ENCODE peak calls at places on chromosomes 5 and 9, in five cellular contexts. S is endothelial cell of umbilical vein, V is neural progenitor cell, I is astrocyte, E is mammary epithelial cell. H is an unnamed sample.
A peak's percentile ranks its signal among the peaks of the same experiment; 100 is the strongest.

GRCh38 chr9:70499621-70500020 is 85.2 kb upstream of the KLF9 start:
- DNase-seq in V (no peak), E (no peak), S (no peak), I (no peak), H (no peak)

GRCh38 chr5:6395102-6395445 is 16.7 kb upstream of the MED10 start:
- DNase-seq in I (no peak), E (no peak), S (no peak), V (no peak), H (no peak)

GRCh38 chr5:159310492-159310891 is 19.8 kb downstream of the IL12B start:
- DNase-seq in E (peak; percentile 31), S (no peak), I (peak; percentile 36), V (peak; percentile 72), H (no peak)

GRCh38 chr9:70066418-70066817 is 22.8 kb downstream of the MAMDC2 start:
- DNase-seq in I (no peak), V (no peak), E (no peak), S (no peak), H (no peak)

GRCh38 chr5:134555223-134555790 is 29.8 kb downstream of the JADE2 start:
- DNase-seq in E (no peak), V (no peak), S (peak; percentile 43), I (no peak), H (no peak)

GRCh38 chr5:55062039-55062779 is 38.2 kb downstream of the GZMK start:
- DNase-seq in S (no peak), V (no peak), E (no peak), I (no peak), H (no peak)

GRCh38 chr9:124782661-124783574 is 6.0 kb downstream of the OLFML2A start:
- DNase-seq in S (no peak), V (no peak), I (no peak), E (no peak), H (no peak)

GRCh38 chr9:98374385-98375051 is 119.1 kb upstream of the TBC1D2 start:
- DNase-seq in I (peak; percentile 92), E (peak; percentile 75), V (no peak), S (peak; percentile 45), H (peak; percentile 28)

GRCh38 chr5:39148983-39149534 is 70.3 kb downstream of the FYB1 start:
- DNase-seq in I (no peak), E (no peak), S (peak; percentile 77), V (no peak), H (no peak)

GRCh38 chr9:33024126-33024965 is 727 bp upstream of the DNAJA1 start:
- DNase-seq in I (peak; percentile 29), E (no peak), V (peak; percentile 23), S (no peak), H (no peak)

GRCh38 chr5:166758151-166758550 is 1533.3 kb upstream of the WWC1 start:
- DNase-seq in V (no peak), S (no peak), E (peak; percentile 8), I (no peak), H (no peak)

GRCh38 chr9:133762488-133763271 is 24.5 kb upstream of the SARDH start:
- DNase-seq in E (no peak), I (no peak), S (no peak), V (no peak), H (no peak)

GRCh38 chr5:159061186-159061796 is 38.4 kb downstream of the EBF1 start:
- DNase-seq in I (peak; percentile 77), S (peak; percentile 45), E (no peak), V (peak; percentile 67), H (no peak)

GRCh38 chr5:179275941-179276837 is 69.1 kb downstream of the ADAMTS2 start:
- DNase-seq in I (peak; percentile 95), E (no peak), S (no peak), V (no peak), H (no peak)

GRCh38 chr9:137223078-137224040 is 1.3 kb upstream of the RNF208 start:
- DNase-seq in E (peak; percentile 96), S (peak; percentile 98), I (peak; percentile 87), V (peak; percentile 98), H (peak; percentile 95)

GRCh38 chr5:172751761-172752510 is 19.1 kb downstream of the DUSP1 start:
- DNase-seq in S (no peak), I (no peak), E (no peak), V (no peak), H (no peak)

GRCh38 chr9:136017813-136018190 is 56.6 kb upstream of the UBAC1 start:
- DNase-seq in V (no peak), S (no peak), E (no peak), I (no peak), H (no peak)

GRCh38 chr5:84227221-84227620 is 157.5 kb downstream of the EDIL3 start:
- DNase-seq in S (no peak), E (no peak), V (no peak), I (peak; percentile 22), H (no peak)

GRCh38 chr9:110351009-110351467 is 13.4 kb upstream of the TXNDC8 start:
- DNase-seq in I (peak; percentile 87), E (peak; percentile 83), V (no peak), S (peak; percentile 7), H (no peak)

GRCh38 chr9:135827866-135828580 is 79.3 kb downstream of the CAMSAP1 start:
- DNase-seq in S (no peak), V (no peak), I (no peak), E (no peak), H (no peak)

GRCh38 chr5:40675396-40676133 is 4.2 kb upstream of the PTGER4 start:
- DNase-seq in E (no peak), S (no peak), V (no peak), I (no peak), H (no peak)
- H3K4me3 ChIP-seq in E (no peak overlapping the region), S (no peak overlapping the region), V (no peak overlapping the region), I (no peak overlapping the region), H (no peak overlapping the region)

GRCh38 chr9:121196389-121196788 is 5.3 kb downstream of the RAB14 start:
- DNase-seq in E (peak; percentile 20), I (no peak), S (no peak), V (no peak), H (no peak)
- H3K9ac ChIP-seq in E (peak overlapping the region; percentile 28), I (no peak overlapping the region), S (no peak overlapping the region), V (no peak overlapping the region), H (no peak overlapping the region)

DNA sequence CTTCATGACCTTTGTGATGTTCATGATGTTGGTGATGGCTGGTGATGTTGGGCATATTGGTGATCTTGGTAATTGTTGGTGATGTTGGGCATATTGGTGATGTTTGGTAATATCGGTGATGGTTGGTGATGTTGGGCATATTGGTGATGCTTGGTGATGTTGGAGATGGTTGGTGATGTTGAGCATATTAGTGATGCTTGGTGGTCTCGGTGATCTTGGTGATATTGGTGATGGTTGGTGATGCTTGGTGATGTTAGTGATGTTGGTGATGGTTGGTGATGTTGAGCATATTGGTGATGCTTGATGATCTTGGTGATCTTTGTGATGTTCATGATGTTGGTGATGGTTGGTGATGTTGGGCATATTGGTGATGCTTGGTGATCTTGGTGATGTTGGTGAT is 73.8 kb downstream of the IRX2 start:
- DNase-seq in S (no peak), E (no peak), I (no peak), V (no peak), H (no peak)
- H3K4me3 ChIP-seq in S (no peak overlapping the region), E (no peak overlapping the region), I (no peak overlapping the region), V (no peak overlapping the region), H (no peak overlapping the region)

GRCh38 chr5:112279082-112279481 is 140.0 kb downstream of the EPB41L4A start:
- DNase-seq in V (no peak), S (no peak), I (no peak), E (no peak), H (no peak)
- H3K9ac ChIP-seq in V (no peak overlapping the region), S (no peak overlapping the region), I (no peak overlapping the region), E (no peak overlapping the region), H (no peak overlapping the region)

DNA sequence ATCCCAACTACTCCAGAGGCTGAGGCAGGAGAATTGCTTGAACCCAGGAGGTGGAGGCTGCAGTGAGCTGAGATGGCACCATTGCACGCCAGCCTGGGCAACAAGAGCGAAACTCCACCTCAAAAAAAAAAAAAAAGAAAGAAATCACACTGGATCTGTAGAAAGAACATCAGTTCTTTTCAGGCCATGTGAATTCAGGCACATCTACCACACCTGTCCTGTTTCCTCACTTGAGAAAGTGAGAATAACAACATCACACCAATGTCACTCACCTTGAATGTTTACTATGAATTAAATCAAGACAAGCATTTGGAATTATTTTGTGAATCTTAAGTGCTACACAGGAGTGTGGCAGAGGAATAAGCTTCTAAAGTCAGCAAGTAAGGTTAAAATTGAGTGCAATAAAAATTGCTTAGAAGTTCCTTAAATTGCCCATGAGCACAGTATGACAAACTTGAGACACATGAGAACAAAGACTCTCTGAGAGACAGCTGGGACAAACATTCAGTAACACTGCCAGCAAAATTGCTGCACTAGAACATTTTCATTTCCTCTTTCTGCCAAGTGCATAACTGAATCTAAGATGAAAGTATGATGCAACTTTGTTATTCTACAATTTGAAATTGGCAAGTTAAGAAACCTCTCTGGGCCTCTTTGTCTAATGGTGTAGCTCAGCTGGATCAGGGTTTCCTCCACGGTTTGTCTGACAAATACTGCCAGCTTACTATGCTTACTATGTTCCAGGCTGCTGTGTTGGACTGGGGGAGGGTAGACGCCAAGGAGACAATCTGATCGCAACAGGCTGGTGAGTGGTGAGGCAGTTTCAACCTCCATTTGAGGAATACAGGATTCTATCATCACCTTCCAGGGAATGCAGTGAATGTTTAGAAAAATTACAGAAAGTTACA is 1.9 kb upstream of the RIC1 start:
- DNase-seq in I (peak; percentile 61), E (peak; percentile 64), S (peak; percentile 79), V (no peak), H (no peak)
- H3K4me3 ChIP-seq in I (peak overlapping the region; percentile 100), E (peak overlapping the region; percentile 84), S (no peak overlapping the region), V (no peak overlapping the region), H (no peak overlapping the region)

DNA sequence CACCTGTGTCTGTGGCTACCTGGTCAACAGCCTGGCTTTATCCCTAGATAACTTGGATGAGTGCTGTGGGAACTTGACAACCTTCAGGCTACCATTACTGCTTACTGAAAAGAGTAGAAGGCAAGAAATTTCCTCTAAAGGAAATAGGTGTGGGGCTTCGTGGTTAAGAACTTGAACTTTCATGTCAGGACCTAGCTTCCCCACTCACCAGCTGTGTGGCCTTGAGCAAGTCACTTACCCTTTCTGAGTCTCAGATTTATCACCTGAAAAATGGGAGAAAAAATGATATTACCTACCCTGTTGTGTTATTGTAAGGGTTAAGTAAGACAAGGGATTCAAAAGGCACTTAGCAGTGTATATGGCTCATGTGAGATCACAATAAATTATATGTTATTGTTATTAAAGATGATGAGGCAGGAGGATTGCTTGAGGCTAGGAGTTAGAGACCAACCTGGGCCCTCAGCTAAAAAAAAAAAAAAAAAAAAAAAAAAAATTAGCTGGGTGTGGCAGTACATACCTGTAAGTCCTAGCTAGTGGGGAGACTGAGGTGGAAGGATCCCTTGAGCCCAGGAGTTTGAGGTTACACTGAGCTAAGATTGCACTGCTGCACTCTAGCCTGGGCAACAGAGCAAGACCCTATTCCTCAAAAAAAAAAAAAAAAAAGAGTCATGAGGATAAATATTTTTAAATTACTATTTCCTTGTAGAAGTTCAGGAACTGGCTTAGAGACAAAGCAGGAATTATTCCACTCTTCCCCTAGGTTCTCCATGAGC is 97.0 kb upstream of the SPRY4 start:
- DNase-seq in S (no peak), E (no peak), V (no peak), I (no peak), H (no peak)
- H3K9ac ChIP-seq in S (no peak overlapping the region), E (no peak overlapping the region), V (no peak overlapping the region), I (no peak overlapping the region), H (no peak overlapping the region)